ENCODE peak calls at places on chromosomes 13 and 19, in eight cellular contexts. One of them, this sample, is unnamed.

GRCh38 chr19:50719566-50719965 is at the start of gene SHANK1:
- DNase-seq in testis: no peak
- DNase-seq in breast epithelium: no peak
- DNase-seq in left ventricle myocardium inferior: no peak
- DNase-seq in hepatocyte: no peak
- DNase-seq in cardiac muscle cell: peak
- DNase-seq in upper lobe of right lung: no peak
- DNase-seq in Peyer's patch: no peak
- DNase-seq in this sample: no peak

GRCh38 chr19:12913011-12913561 is 6.0 kb downstream of the SYCE2 start:
- DNase-seq in testis: peak
- DNase-seq in breast epithelium: peak
- DNase-seq in left ventricle myocardium inferior: peak
- DNase-seq in hepatocyte: peak
- DNase-seq in cardiac muscle cell: peak
- DNase-seq in upper lobe of right lung: peak
- DNase-seq in Peyer's patch: no peak
- DNase-seq in this sample: peak

GRCh38 chr13:46676378-46676725 is 120.6 kb downstream of the ESD start:
- DNase-seq in testis: no peak
- DNase-seq in breast epithelium: no peak
- DNase-seq in left ventricle myocardium inferior: no peak
- DNase-seq in hepatocyte: no peak
- DNase-seq in cardiac muscle cell: no peak
- DNase-seq in upper lobe of right lung: no peak
- DNase-seq in Peyer's patch: no peak
- DNase-seq in this sample: no peak

GRCh38 chr19:44748426-44749254 is at the start of gene BCL3:
- DNase-seq in testis: peak
- DNase-seq in breast epithelium: peak
- DNase-seq in left ventricle myocardium inferior: peak
- DNase-seq in hepatocyte: peak
- DNase-seq in cardiac muscle cell: peak
- DNase-seq in upper lobe of right lung: peak
- DNase-seq in Peyer's patch: peak
- DNase-seq in this sample: no peak

GRCh38 chr13:74084375-74084902 is 49.8 kb downstream of the KLF12 start:
- DNase-seq in testis: no peak
- DNase-seq in breast epithelium: no peak
- DNase-seq in left ventricle myocardium inferior: no peak
- DNase-seq in hepatocyte: no peak
- DNase-seq in cardiac muscle cell: no peak
- DNase-seq in upper lobe of right lung: no peak
- DNase-seq in Peyer's patch: no peak
- DNase-seq in this sample: no peak

GRCh38 chr19:40244596-40244995 is 18.1 kb upstream of the CCNP start:
- DNase-seq in testis: no peak
- DNase-seq in breast epithelium: no peak
- DNase-seq in left ventricle myocardium inferior: no peak
- DNase-seq in hepatocyte: no peak
- DNase-seq in cardiac muscle cell: no peak
- DNase-seq in upper lobe of right lung: no peak
- DNase-seq in Peyer's patch: no peak
- DNase-seq in this sample: no peak

GRCh38 chr13:83621765-83622421 is 260.4 kb downstream of the SLITRK1 start:
- DNase-seq in testis: no peak
- DNase-seq in breast epithelium: no peak
- DNase-seq in left ventricle myocardium inferior: no peak
- DNase-seq in hepatocyte: no peak
- DNase-seq in cardiac muscle cell: no peak
- DNase-seq in upper lobe of right lung: no peak
- DNase-seq in Peyer's patch: no peak
- DNase-seq in this sample: no peak

GRCh38 chr19:39506944-39507714 is 7.8 kb upstream of the SELENOV start:
- DNase-seq in testis: peak
- DNase-seq in breast epithelium: no peak
- DNase-seq in left ventricle myocardium inferior: no peak
- DNase-seq in hepatocyte: peak
- DNase-seq in cardiac muscle cell: peak
- DNase-seq in upper lobe of right lung: no peak
- DNase-seq in Peyer's patch: no peak
- DNase-seq in this sample: no peak

GRCh38 chr19:41937976-41938375 is 9.7 kb upstream of the ERFL start:
- DNase-seq in testis: no peak
- DNase-seq in breast epithelium: no peak
- DNase-seq in left ventricle myocardium inferior: no peak
- DNase-seq in hepatocyte: no peak
- DNase-seq in cardiac muscle cell: no peak
- DNase-seq in upper lobe of right lung: no peak
- DNase-seq in Peyer's patch: no peak
- DNase-seq in this sample: no peak

GRCh38 chr13:101695870-101696516 is 243.5 kb downstream of the ITGBL1 start:
- DNase-seq in testis: no peak
- DNase-seq in breast epithelium: no peak
- DNase-seq in left ventricle myocardium inferior: peak
- DNase-seq in hepatocyte: no peak
- DNase-seq in cardiac muscle cell: no peak
- DNase-seq in upper lobe of right lung: no peak
- DNase-seq in Peyer's patch: no peak
- DNase-seq in this sample: no peak

GRCh38 chr13:112686364-112686763 is 3.5 kb upstream of the ATP11A start:
- DNase-seq in testis: no peak
- DNase-seq in breast epithelium: no peak
- DNase-seq in left ventricle myocardium inferior: no peak
- DNase-seq in hepatocyte: peak
- DNase-seq in cardiac muscle cell: no peak
- DNase-seq in upper lobe of right lung: peak
- DNase-seq in Peyer's patch: peak
- DNase-seq in this sample: no peak

GRCh38 chr13:19927117-19927734 is 31.3 kb upstream of the ZMYM2 start:
- DNase-seq in testis: no peak
- DNase-seq in breast epithelium: no peak
- DNase-seq in left ventricle myocardium inferior: no peak
- DNase-seq in hepatocyte: peak
- DNase-seq in cardiac muscle cell: no peak
- DNase-seq in upper lobe of right lung: no peak
- DNase-seq in Peyer's patch: no peak
- DNase-seq in this sample: no peak

GRCh38 chr13:79309690-79310089 is 96.4 kb downstream of the RBM26 start:
- DNase-seq in testis: no peak
- DNase-seq in breast epithelium: no peak
- DNase-seq in left ventricle myocardium inferior: no peak
- DNase-seq in hepatocyte: no peak
- DNase-seq in cardiac muscle cell: no peak
- DNase-seq in upper lobe of right lung: no peak
- DNase-seq in Peyer's patch: no peak
- DNase-seq in this sample: no peak

GRCh38 chr19:48965806-48966540 is 864 bp downstream of the FTL start:
- DNase-seq in testis: peak
- DNase-seq in breast epithelium: peak
- DNase-seq in left ventricle myocardium inferior: peak
- DNase-seq in hepatocyte: peak
- DNase-seq in cardiac muscle cell: peak
- DNase-seq in upper lobe of right lung: peak
- DNase-seq in Peyer's patch: peak
- DNase-seq in this sample: peak

GRCh38 chr19:21568816-21569496 is 63.6 kb downstream of the ZNF429 start:
- DNase-seq in testis: peak
- DNase-seq in breast epithelium: peak
- DNase-seq in left ventricle myocardium inferior: peak
- DNase-seq in hepatocyte: no peak
- DNase-seq in cardiac muscle cell: no peak
- DNase-seq in upper lobe of right lung: peak
- DNase-seq in Peyer's patch: peak
- DNase-seq in this sample: peak

GRCh38 chr19:31312629-31313244 is 36.5 kb downstream of the TSHZ3 start:
- DNase-seq in testis: no peak
- DNase-seq in breast epithelium: no peak
- DNase-seq in left ventricle myocardium inferior: no peak
- DNase-seq in hepatocyte: no peak
- DNase-seq in cardiac muscle cell: no peak
- DNase-seq in upper lobe of right lung: no peak
- DNase-seq in Peyer's patch: no peak
- DNase-seq in this sample: no peak
- H3K27ac ChIP-seq in testis: no peak
- H3K27ac ChIP-seq in breast epithelium: peak
- H3K27ac ChIP-seq in left ventricle myocardium inferior: no peak
- H3K27ac ChIP-seq in hepatocyte: no peak
- H3K27ac ChIP-seq in cardiac muscle cell: no peak
- H3K27ac ChIP-seq in upper lobe of right lung: no peak
- H3K27ac ChIP-seq in Peyer's patch: no peak
- H3K27ac ChIP-seq in this sample: no peak

DNA sequence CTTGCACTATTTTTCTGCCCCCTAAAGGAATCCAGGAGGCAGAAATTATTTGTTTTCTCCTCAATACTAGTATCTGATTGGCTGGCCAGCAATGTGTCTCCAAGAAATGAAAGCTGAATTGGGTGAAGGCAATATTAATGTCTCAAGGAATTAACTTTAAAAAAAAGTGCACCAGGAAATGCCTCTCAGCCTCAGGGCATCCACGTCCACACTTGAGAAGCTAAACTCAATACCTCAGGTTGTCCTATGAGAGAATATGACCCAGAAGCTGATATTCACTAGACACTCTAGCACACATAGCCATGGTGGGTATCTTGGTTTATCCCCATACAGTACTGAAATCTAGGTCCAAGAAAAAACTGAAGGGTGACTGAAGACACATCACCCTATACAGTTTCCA is 2.1 kb downstream of the ZNF91 start:
- DNase-seq in testis: no peak
- DNase-seq in breast epithelium: peak
- DNase-seq in left ventricle myocardium inferior: no peak
- DNase-seq in hepatocyte: no peak
- DNase-seq in cardiac muscle cell: no peak
- DNase-seq in upper lobe of right lung: no peak
- DNase-seq in Peyer's patch: no peak
- DNase-seq in this sample: no peak
- H3K27ac ChIP-seq in testis: no peak
- H3K27ac ChIP-seq in breast epithelium: peak
- H3K27ac ChIP-seq in left ventricle myocardium inferior: peak
- H3K27ac ChIP-seq in hepatocyte: peak
- H3K27ac ChIP-seq in cardiac muscle cell: no peak
- H3K27ac ChIP-seq in upper lobe of right lung: no peak
- H3K27ac ChIP-seq in Peyer's patch: no peak
- H3K27ac ChIP-seq in this sample: no peak

GRCh38 chr19:29940971-29941585 is 961 bp upstream of the URI1 start:
- DNase-seq in testis: no peak
- DNase-seq in breast epithelium: no peak
- DNase-seq in left ventricle myocardium inferior: no peak
- DNase-seq in hepatocyte: no peak
- DNase-seq in cardiac muscle cell: no peak
- DNase-seq in upper lobe of right lung: no peak
- DNase-seq in Peyer's patch: no peak
- DNase-seq in this sample: no peak

GRCh38 chr19:29943615-29944014 is 1.6 kb downstream of the URI1 start:
- DNase-seq in testis: no peak
- DNase-seq in breast epithelium: no peak
- DNase-seq in left ventricle myocardium inferior: no peak
- DNase-seq in hepatocyte: no peak
- DNase-seq in cardiac muscle cell: no peak
- DNase-seq in upper lobe of right lung: no peak
- DNase-seq in Peyer's patch: no peak
- DNase-seq in this sample: no peak

GRCh38 chr19:29942404-29943261 is 594 bp downstream of the URI1 start:
- DNase-seq in testis: peak
- DNase-seq in breast epithelium: no peak
- DNase-seq in left ventricle myocardium inferior: peak
- DNase-seq in hepatocyte: peak
- DNase-seq in cardiac muscle cell: peak
- DNase-seq in upper lobe of right lung: peak
- DNase-seq in Peyer's patch: peak
- DNase-seq in this sample: no peak

GRCh38 chr19:29939628-29940027 is 2.4 kb upstream of the URI1 start:
- DNase-seq in testis: no peak
- DNase-seq in breast epithelium: no peak
- DNase-seq in left ventricle myocardium inferior: no peak
- DNase-seq in hepatocyte: no peak
- DNase-seq in cardiac muscle cell: no peak
- DNase-seq in upper lobe of right lung: no peak
- DNase-seq in Peyer's patch: no peak
- DNase-seq in this sample: no peak

DNA sequence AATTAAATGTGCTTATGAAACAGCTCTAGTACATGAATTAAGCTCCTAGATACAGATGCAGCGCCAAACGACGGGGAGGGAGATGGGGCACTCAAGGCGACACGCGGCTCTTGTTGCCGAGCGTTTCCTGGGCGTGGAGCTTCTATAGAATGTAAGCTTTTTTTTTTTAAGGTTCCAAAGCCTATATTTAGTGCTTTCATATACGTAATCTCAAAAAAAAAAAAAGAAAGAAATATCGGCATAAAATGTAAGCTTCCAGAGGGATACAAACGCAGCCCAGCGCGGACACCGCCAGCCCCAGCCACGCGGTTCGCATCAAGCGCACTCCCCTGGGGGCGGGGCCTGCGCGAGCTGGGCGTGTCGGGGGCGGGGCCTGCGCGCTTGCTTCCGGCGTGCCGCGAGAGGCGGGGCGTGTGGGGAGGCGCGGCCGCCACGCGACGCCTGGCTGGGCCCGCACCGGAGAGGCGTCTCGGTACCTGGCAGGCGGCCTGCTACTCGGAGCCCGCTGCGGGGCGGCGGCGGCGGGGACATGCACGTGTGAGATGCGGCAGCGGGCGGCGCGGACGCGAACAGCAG is at the start of gene URI1:
- DNase-seq in testis: peak
- DNase-seq in breast epithelium: peak
- DNase-seq in left ventricle myocardium inferior: peak
- DNase-seq in hepatocyte: peak
- DNase-seq in cardiac muscle cell: peak
- DNase-seq in upper lobe of right lung: peak
- DNase-seq in Peyer's patch: peak
- DNase-seq in this sample: peak
- H3K27ac ChIP-seq in testis: peak
- H3K27ac ChIP-seq in breast epithelium: peak
- H3K27ac ChIP-seq in left ventricle myocardium inferior: peak
- H3K27ac ChIP-seq in hepatocyte: peak
- H3K27ac ChIP-seq in cardiac muscle cell: peak
- H3K27ac ChIP-seq in upper lobe of right lung: peak
- H3K27ac ChIP-seq in Peyer's patch: peak
- H3K27ac ChIP-seq in this sample: peak

DNA sequence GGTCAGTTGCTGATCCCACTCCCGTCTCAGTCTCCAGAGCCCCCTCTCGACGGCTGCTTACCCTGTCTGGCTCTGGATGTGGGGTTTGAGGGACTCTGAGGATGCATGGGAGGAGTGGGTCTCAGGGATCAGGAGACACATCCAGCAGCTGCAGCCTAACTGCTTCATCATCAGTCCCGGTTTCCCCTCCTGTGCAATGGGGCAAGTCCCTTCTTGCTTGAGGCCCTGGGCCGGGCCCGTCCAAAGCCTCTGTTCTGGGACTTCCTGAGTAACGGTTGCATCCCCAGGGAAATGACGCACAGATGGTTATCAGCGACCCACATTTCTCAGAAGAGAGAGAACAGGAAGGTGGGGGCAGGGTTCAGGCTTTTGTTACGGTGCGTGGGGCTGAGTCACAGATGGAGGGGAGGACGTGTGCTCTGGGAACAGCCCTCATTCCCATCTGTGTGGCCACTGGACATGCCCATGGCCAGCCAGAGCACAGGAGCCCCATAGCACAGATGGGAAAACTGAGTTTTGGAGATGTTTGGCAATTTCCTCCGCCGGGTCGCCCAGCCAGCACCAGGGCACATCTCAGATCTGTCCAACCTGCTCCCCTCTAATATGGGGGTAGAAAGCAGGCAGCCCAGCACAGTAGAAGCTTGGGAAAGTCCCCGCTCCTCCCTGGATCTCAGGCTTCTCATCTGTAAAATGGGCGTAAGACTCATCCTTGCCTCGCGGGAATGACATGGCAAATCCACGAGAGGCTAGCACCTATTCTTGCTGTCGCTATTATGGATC is 19.3 kb downstream of the GNA15 start:
- DNase-seq in testis: peak
- DNase-seq in breast epithelium: peak
- DNase-seq in left ventricle myocardium inferior: peak
- DNase-seq in hepatocyte: no peak
- DNase-seq in cardiac muscle cell: no peak
- DNase-seq in upper lobe of right lung: peak
- DNase-seq in Peyer's patch: peak
- DNase-seq in this sample: no peak
- H3K27ac ChIP-seq in testis: no peak
- H3K27ac ChIP-seq in breast epithelium: peak
- H3K27ac ChIP-seq in left ventricle myocardium inferior: peak
- H3K27ac ChIP-seq in hepatocyte: no peak
- H3K27ac ChIP-seq in cardiac muscle cell: no peak
- H3K27ac ChIP-seq in upper lobe of right lung: peak
- H3K27ac ChIP-seq in Peyer's patch: no peak
- H3K27ac ChIP-seq in this sample: no peak